ENCODE peak calls at places on chromosomes 16 and 17, in four cellular contexts. One of them, this sample, is unnamed. For H3K27me3, the result is how much of the 10 kb centered on the place peaks cover.

GRCh38 chr17:2721603-2722002 is 10.0 kb upstream of the CLUH start:
- DNase-seq in fibroblast of lung: no peak
- DNase-seq in neural progenitor cell: no peak
- DNase-seq in K562: no peak
- DNase-seq in this sample: no peak

GRCh38 chr16:56869513-56870270 is 4.7 kb downstream of the SLC12A3 start:
- DNase-seq in fibroblast of lung: no peak
- DNase-seq in neural progenitor cell: peak
- DNase-seq in K562: peak
- DNase-seq in this sample: no peak

GRCh38 chr16:10878644-10879498 is 1.9 kb downstream of the CIITA start:
- DNase-seq in K562: no peak
- DNase-seq in fibroblast of lung: peak
- DNase-seq in neural progenitor cell: peak
- DNase-seq in this sample: no peak

GRCh38 chr17:18323007-18323406 is 7.9 kb downstream of the SMCR8 start:
- DNase-seq in fibroblast of lung: no peak
- DNase-seq in neural progenitor cell: no peak
- DNase-seq in K562: no peak
- DNase-seq in this sample: no peak

GRCh38 chr16:31529398-31530312 is 2.0 kb downstream of the AHSP start:
- DNase-seq in neural progenitor cell: peak
- DNase-seq in K562: peak
- DNase-seq in fibroblast of lung: no peak
- DNase-seq in this sample: no peak

GRCh38 chr17:68377771-68378201 is 79.5 kb downstream of the WIPI1 start:
- DNase-seq in neural progenitor cell: peak
- DNase-seq in fibroblast of lung: no peak
- DNase-seq in K562: no peak
- DNase-seq in this sample: no peak

GRCh38 chr17:60066576-60066975 is 12.1 kb downstream of the HEATR6 start:
- DNase-seq in neural progenitor cell: no peak
- DNase-seq in fibroblast of lung: no peak
- DNase-seq in K562: no peak
- DNase-seq in this sample: no peak

GRCh38 chr16:67260426-67261063 is 11.8 kb downstream of the SLC9A5 start:
- DNase-seq in neural progenitor cell: peak
- DNase-seq in K562: peak
- DNase-seq in fibroblast of lung: peak
- DNase-seq in this sample: no peak

DNA sequence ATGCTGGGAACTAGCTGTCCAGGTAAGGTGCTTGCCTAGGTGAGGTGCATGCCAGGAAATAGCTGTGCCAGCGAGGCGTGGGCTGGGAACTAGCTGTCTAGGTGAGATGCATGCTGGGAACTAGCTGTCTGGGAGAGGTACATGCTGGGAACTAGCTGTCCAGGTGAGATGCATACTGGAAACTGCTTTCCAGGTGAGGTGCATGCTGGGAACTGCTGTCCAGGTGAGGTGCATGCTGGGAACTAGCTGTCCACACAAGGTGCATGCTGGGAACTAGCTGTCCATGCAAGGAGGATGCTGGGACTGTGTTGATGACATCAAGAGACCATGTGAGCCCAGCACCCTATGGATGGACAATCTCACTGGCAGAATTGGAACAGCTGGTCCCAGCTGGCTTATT is 480.0 kb upstream of the RBFOX1 start:
- DNase-seq in fibroblast of lung: no peak
- DNase-seq in neural progenitor cell: no peak
- DNase-seq in K562: no peak
- DNase-seq in this sample: no peak
- H3K27me3 ChIP-seq in fibroblast of lung: under half
- H3K27me3 ChIP-seq in neural progenitor cell: half or more
- H3K27me3 ChIP-seq in K562: under half
- H3K27me3 ChIP-seq in this sample: under half

DNA sequence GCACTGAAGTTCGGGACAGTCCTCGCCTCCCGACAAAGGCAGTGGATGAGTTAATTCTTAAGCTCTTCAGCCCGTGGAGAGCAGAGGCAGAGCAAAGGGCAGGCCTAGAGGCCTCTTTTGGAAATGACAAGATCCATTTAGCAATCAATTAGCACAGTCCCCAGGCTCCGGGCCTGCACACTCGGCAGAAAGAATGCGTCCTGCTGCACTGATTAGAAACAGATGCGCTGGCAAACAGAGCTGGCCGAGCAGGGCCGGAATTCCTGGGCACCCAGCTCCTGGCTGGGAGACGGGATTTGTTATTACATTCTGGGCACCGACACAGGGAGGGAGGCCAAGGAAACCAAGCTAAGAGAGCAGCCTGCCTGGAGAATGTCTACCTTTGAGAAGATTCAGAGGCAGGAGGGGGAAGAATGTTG is 162.9 kb downstream of the COPRS start:
- DNase-seq in K562: no peak
- DNase-seq in fibroblast of lung: peak
- DNase-seq in neural progenitor cell: peak
- DNase-seq in this sample: peak
- TF ChIP-seq CTCF in K562: no peak
- TF ChIP-seq CTCF in fibroblast of lung: peak
- TF ChIP-seq CTCF in neural progenitor cell: peak
- TF ChIP-seq CTCF in this sample: peak

DNA sequence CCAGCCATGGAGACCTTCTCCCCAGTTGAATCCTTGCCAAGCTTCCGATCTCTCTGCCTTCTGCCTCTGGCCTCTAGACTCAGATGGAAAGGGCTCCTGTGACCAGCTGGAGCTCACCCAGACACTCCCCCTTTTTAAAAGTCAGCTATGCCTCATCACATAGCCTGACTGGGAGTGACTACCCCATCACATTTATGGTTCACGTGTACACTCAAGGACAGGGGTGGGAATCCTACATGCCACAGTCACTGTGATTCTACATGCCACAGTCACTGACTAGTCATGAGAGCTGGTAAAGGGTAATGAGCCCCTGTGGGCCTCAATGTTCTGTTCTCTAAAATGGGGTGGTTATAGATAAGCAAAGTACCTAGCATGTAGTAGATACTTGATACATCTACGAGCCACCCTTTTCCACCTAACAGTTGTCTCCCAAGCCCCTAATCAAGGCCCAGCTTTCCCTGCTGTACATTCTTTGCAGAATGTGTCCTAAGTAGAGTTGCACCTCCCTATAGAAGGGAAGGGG is 85.1 kb downstream of the RGS9 start:
- DNase-seq in neural progenitor cell: no peak
- DNase-seq in K562: no peak
- DNase-seq in fibroblast of lung: no peak
- DNase-seq in this sample: no peak
- H3K4me3 ChIP-seq in neural progenitor cell: no peak
- H3K4me3 ChIP-seq in K562: no peak
- H3K4me3 ChIP-seq in fibroblast of lung: no peak
- H3K4me3 ChIP-seq in this sample: no peak

DNA sequence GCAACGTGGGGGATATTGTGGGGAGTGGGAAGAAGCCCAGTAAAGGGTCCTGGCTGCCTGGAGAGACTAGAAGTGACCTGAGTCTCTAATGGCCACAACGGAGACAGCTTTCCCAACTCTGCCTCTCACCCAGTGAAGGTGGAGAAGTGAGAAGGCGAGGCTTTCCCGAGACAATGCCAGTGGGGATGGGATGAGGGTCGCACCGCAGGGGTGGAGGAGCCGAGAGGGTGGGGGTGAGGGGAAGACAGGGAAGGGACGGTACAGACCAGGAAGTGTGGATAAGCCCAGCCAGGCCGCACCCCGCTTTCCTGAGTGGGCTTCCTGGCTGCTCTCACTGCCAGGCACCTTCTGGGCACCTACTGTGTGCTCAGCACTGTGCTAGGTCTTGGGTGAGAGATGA is 7.5 kb upstream of the SPPL2C start:
- DNase-seq in neural progenitor cell: no peak
- DNase-seq in K562: no peak
- DNase-seq in fibroblast of lung: no peak
- DNase-seq in this sample: no peak
- H3K27me3 ChIP-seq in neural progenitor cell: under half
- H3K27me3 ChIP-seq in K562: half or more
- H3K27me3 ChIP-seq in fibroblast of lung: under half
- H3K27me3 ChIP-seq in this sample: under half

This sample was measured in BJ.